ENCODE peak calls at places on chromosome 12, in five cellular contexts. H, Y, T, P and Q are unnamed samples. For H3K4me1, the result is how much of the 10 kb centered on the place peaks cover.

GRCh38 chr12:88227263-88227662 is 85.2 kb downstream of the TMTC3 start:
- DNase-seq in P (no peak), T (no peak), Y (no peak), H (no peak), Q (no peak)

GRCh38 chr12:90836689-90837088 is 118.3 kb downstream of the CCER1 start:
- DNase-seq in Y (no peak), H (no peak), P (no peak), T (no peak), Q (no peak)

GRCh38 chr12:56635539-56636117 is 5.5 kb upstream of the BAZ2A start:
- DNase-seq in T (no peak), H (no peak), P (no peak), Y (no peak), Q (no peak)

GRCh38 chr12:2284321-2284813 is 231.6 kb downstream of the CACNA1C start:
- DNase-seq in T (no peak), Y (no peak), P (no peak), H (no peak), Q (no peak)

GRCh38 chr12:56150563-56150962 is 1.8 kb upstream of the MYL6B start:
- DNase-seq in T (no peak), P (no peak), H (no peak), Y (no peak), Q (no peak)

GRCh38 chr12:97650242-97650641 is 187.6 kb downstream of the RMST start:
- DNase-seq in T (no peak), P (no peak), Y (no peak), H (no peak), Q (no peak)

GRCh38 chr12:109729837-109730200 is 16.2 kb downstream of the FAM222A start:
- DNase-seq in H (peak), P (peak), Y (no peak), T (peak), Q (no peak)

GRCh38 chr12:120118710-120119097 is 2.2 kb upstream of the RAB35 start:
- DNase-seq in P (no peak), H (no peak), Y (no peak), T (no peak), Q (no peak)

GRCh38 chr12:121278450-121279375 is 17.8 kb downstream of the CAMKK2 start:
- DNase-seq in H (no peak), Y (no peak), T (peak), P (peak), Q (no peak)

GRCh38 chr12:95974358-95974757 is 21.8 kb downstream of the HAL start:
- DNase-seq in T (no peak), P (no peak), Y (no peak), H (no peak), Q (no peak)

GRCh38 chr12:6341439-6342139 is at the start of gene TNFRSF1A:
- DNase-seq in T (peak), H (no peak), Y (peak), P (peak), Q (no peak)

GRCh38 chr12:106246891-106247730 is 709 bp downstream of the CKAP4 start:
- DNase-seq in P (peak), Y (peak), H (peak), T (peak), Q (no peak)

GRCh38 chr12:55684761-55685370 is 22.8 kb downstream of the ITGA7 start:
- DNase-seq in Y (no peak), T (no peak), P (no peak), H (no peak), Q (no peak)

GRCh38 chr12:99985129-99985570 is 414 bp upstream of the ANKS1B start:
- DNase-seq in H (no peak), Y (no peak), P (no peak), T (no peak), Q (no peak)

GRCh38 chr12:6539276-6540134 is 5.2 kb downstream of the GAPDH start:
- DNase-seq in P (no peak), Y (no peak), T (no peak), H (no peak), Q (no peak)

GRCh38 chr12:99911076-99911475 is 73.7 kb downstream of the ANKS1B start:
- DNase-seq in P (peak), T (no peak), H (no peak), Y (no peak), Q (no peak)

GRCh38 chr12:55057466-55057865 is 37.7 kb downstream of the NEUROD4 start:
- DNase-seq in T (no peak), P (no peak), H (no peak), Y (no peak), Q (no peak)

GRCh38 chr12:23760495-23760894 is 189.0 kb downstream of the SOX5 start:
- DNase-seq in H (no peak), Y (no peak), T (no peak), P (no peak), Q (no peak)

GRCh38 chr12:113154351-113154973 is 4.9 kb downstream of the CFAP73 start:
- DNase-seq in Y (no peak), T (peak), H (no peak), P (no peak), Q (no peak)

DNA sequence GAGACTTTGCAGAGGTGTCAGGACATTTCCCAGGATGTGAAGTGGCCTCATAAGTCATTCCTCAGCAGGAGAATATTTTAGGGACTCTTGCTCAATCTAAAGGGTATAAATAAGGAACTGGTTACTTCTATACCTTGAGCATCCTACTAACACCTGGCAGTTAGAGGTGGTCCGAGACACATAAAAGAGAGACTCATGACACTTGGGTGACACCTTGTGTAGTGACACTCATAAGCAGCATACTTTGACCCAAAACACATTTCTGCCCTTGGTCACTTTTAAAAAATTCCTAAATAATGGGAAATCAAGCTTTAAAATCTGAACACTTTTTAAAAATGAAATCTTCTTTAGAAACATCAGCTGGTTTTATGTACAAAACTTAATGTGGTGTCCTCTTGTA is 118.4 kb downstream of the KCNMB4 start:
- DNase-seq in P (no peak), T (no peak), H (no peak), Y (no peak), Q (no peak)
- H3K4me1 ChIP-seq in P (under half), T (under half), H (under half), Y (under half), Q (under half)

GRCh38 chr12:67919406-67919805 is 69.8 kb upstream of the IFNG-AS1 start:
- DNase-seq in H (no peak), T (no peak), Y (no peak), P (no peak), Q (no peak)

GRCh38 chr12:67921286-67921685 is 68.0 kb upstream of the IFNG-AS1 start:
- DNase-seq in Y (no peak), T (no peak), P (no peak), H (no peak), Q (no peak)

GRCh38 chr12:67918441-67918840 is 70.8 kb upstream of the IFNG-AS1 start:
- DNase-seq in P (no peak), Y (no peak), H (no peak), T (no peak), Q (no peak)

GRCh38 chr12:67917811-67918210 is 71.4 kb upstream of the IFNG-AS1 start:
- DNase-seq in H (no peak), T (no peak), P (no peak), Y (no peak), Q (no peak)

DNA sequence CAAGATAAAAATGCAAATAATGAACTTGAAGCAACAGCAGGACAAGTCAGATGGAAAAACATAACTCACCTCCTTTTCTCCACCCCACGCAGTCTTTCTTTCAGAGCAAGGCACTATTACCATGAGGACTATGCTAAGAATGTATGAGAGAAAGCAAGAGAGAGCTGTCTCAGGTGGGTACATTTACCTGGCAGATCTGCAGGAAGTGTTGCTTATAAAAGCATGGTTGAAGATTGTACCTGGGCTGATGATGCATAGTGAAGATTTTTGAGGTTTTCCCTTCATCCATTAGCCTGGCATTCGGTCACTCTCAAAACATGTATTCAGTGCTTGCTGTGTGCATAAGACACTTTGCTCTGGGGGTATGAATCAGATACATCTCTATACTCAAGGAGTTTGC is 68.8 kb upstream of the IFNG-AS1 start:
- DNase-seq in H (no peak), Y (no peak), T (no peak), P (no peak), Q (no peak)
- H3K27ac ChIP-seq in H (no peak), Y (no peak), T (no peak), P (no peak), Q (no peak)

DNA sequence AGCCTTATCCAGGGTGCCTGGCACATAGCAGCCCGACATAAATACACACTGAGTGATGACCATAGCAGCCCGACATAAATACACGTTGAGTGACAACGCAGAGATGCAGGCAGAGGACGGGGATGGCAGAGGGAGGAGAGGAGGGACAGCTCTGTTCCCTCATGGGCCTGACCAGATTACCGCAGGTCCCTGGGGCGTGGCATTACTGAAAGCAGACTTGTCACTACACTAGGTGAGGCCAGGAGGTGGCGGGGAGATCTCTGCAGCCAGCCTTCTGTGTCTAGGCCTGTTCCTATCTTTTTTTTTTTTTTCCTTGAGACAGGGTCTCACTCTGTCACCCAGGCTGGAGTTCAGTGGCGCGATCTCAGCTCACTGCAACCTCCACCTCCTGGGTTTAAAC is 69.0 kb downstream of the HRK start:
- DNase-seq in Y (no peak), T (no peak), P (no peak), H (no peak), Q (no peak)
- H3K4me3 ChIP-seq in Y (no peak), T (no peak), P (no peak), H (no peak), Q (no peak)

DNA sequence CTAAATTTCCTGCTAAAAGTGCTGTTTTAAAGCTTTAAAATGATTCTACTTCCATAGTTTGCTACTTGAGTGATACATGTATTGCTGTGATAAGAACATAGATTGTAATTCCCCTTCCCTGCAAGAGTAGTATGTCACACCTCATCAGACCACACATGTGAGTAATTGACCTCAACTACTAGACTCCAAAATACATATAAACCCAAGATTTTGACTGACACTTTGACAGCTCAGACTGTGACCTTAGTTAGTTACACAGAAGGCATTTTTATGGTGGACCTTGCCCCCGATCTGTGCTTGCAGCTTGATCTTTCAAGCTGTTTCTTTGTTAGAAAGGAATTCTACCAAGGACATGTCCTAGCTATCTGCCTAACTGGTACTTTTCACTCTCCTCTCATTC is 18.6 kb downstream of the APOBEC1 start:
- DNase-seq in T (no peak), Y (no peak), H (no peak), P (no peak), Q (no peak)
- H3K4me1 ChIP-seq in T (under half), Y (under half), H (under half), P (under half), Q (under half)

GRCh38 chr12:124732275-124733075 is 131.2 kb downstream of the SCARB1 start:
- DNase-seq in H (no peak), P (no peak), Y (no peak), T (no peak), Q (no peak)
- H3K27ac ChIP-seq in H (no peak), P (no peak), Y (no peak), T (peak), Q (no peak)

DNA sequence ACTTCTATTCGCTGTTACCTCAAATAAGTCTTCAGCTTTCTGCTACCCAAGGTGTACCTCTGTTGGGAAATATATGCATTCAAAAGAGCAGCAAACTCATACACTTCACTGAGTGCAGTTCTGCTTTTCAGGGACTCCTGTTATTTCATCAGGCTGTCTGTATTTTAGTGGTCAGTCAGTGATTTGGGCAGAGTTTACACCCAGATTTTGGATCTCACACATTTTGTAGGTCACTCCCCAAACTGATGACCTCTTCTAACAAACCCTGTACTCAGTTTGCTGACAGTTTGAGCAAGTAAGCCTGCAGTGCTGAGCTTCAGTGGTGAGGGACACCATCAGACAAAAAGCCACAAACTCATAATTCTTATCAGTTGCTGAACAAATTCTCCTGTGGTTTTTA is 8.2 kb upstream of the WASHC4 start:
- DNase-seq in T (no peak), Y (no peak), P (no peak), H (no peak), Q (no peak)
- H3K4me3 ChIP-seq in T (no peak), Y (no peak), P (no peak), H (no peak), Q (no peak)